ENCODE peak calls at places on chromosomes 5 and 9, in ten cellular contexts. S, P, O, G, F, H, V, B, Z and A are unnamed samples. For H3K36me3, the result is how much of the 10 kb centered on the place peaks cover.

GRCh38 chr5:114238771-114239313 is 123.0 kb upstream of the KCNN2 start:
- DNase-seq in S (no peak), P (no peak), O (no peak), G (no peak), F (no peak), H (no peak), V (no peak), B (peak), Z (no peak), A (no peak)

GRCh38 chr5:55231476-55232193 is 1.8 kb downstream of the CCNO start:
- DNase-seq in S (peak), P (no peak), O (peak), G (no peak), F (no peak), H (no peak), V (no peak), B (no peak), Z (no peak), A (peak)

GRCh38 chr9:114930063-114930812 is at the start of gene TNFSF8:
- DNase-seq in S (no peak), P (no peak), O (no peak), G (no peak), F (no peak), H (peak), V (no peak), B (no peak), Z (no peak), A (peak)

GRCh38 chr5:35853652-35854051 is 3.0 kb upstream of the IL7R start:
- DNase-seq in S (no peak), P (no peak), O (no peak), G (no peak), F (no peak), H (no peak), V (no peak), B (no peak), Z (no peak), A (peak)

GRCh38 chr9:91494751-91495150 is 71.1 kb upstream of the NFIL3 start:
- DNase-seq in S (no peak), P (no peak), O (no peak), G (no peak), F (no peak), H (no peak), V (no peak), B (no peak), Z (no peak), A (no peak)

GRCh38 chr5:181166812-181167733 is 19.7 kb downstream of the OR2V2 start:
- DNase-seq in S (no peak), P (no peak), O (no peak), G (no peak), F (no peak), H (no peak), V (no peak), B (no peak), Z (no peak), A (no peak)

GRCh38 chr9:121698627-121699270 is 47.3 kb downstream of the DAB2IP start:
- DNase-seq in S (no peak), P (no peak), O (peak), G (peak), F (no peak), H (no peak), V (no peak), B (no peak), Z (no peak), A (no peak)

GRCh38 chr9:83238871-83239624 is 176.1 kb upstream of the RASEF start:
- DNase-seq in S (no peak), P (no peak), O (no peak), G (no peak), F (no peak), H (no peak), V (no peak), B (no peak), Z (no peak), A (peak)

GRCh38 chr5:176132471-176133288 is 105.5 kb upstream of the SIMC1 start:
- DNase-seq in S (no peak), P (no peak), O (no peak), G (no peak), F (no peak), H (no peak), V (no peak), B (no peak), Z (no peak), A (no peak)

GRCh38 chr9:96048954-96049831 is 173.7 kb downstream of the ERCC6L2 start:
- DNase-seq in S (no peak), P (no peak), O (peak), G (peak), F (peak), H (peak), V (peak), B (no peak), Z (peak), A (no peak)

GRCh38 chr5:142661957-142662356 is 23.9 kb downstream of the FGF1 start:
- DNase-seq in S (no peak), P (no peak), O (no peak), G (no peak), F (no peak), H (no peak), V (no peak), B (no peak), Z (no peak), A (no peak)

GRCh38 chr5:107764976-107765684 is 94.4 kb upstream of the EFNA5 start:
- DNase-seq in S (no peak), P (no peak), O (no peak), G (no peak), F (no peak), H (no peak), V (no peak), B (no peak), Z (no peak), A (no peak)

GRCh38 chr5:177538876-177539275 is 15.5 kb downstream of the FAM193B start:
- DNase-seq in S (no peak), P (no peak), O (no peak), G (no peak), F (no peak), H (no peak), V (no peak), B (no peak), Z (no peak), A (no peak)

GRCh38 chr5:58077387-58077786 is 382.5 kb downstream of the PLK2 start:
- DNase-seq in S (no peak), P (no peak), O (no peak), G (no peak), F (no peak), H (no peak), V (no peak), B (no peak), Z (peak), A (no peak)

GRCh38 chr5:10990626-10991025 is 229.6 kb upstream of the DAP start:
- DNase-seq in S (no peak), P (no peak), O (no peak), G (no peak), F (no peak), H (no peak), V (no peak), B (no peak), Z (no peak), A (no peak)

GRCh38 chr5:127307868-127308267 is 17.3 kb downstream of the MEGF10 start:
- DNase-seq in S (no peak), P (no peak), O (no peak), G (no peak), F (no peak), H (no peak), V (no peak), B (no peak), Z (no peak), A (no peak)

GRCh38 chr9:32294051-32294600 is 90.3 kb upstream of the ACO1 start:
- DNase-seq in S (no peak), P (no peak), O (no peak), G (no peak), F (no peak), H (no peak), V (no peak), B (no peak), Z (no peak), A (no peak)

GRCh38 chr9:93119953-93120845 is 13.9 kb downstream of the NINJ1 start:
- DNase-seq in S (peak), P (peak), O (peak), G (peak), F (peak), H (peak), V (peak), B (peak), Z (peak), A (peak)

GRCh38 chr5:142475102-142475501 is 150.3 kb upstream of the SPRY4 start:
- DNase-seq in S (no peak), P (no peak), O (no peak), G (no peak), F (no peak), H (no peak), V (no peak), B (no peak), Z (no peak), A (no peak)

GRCh38 chr9:87592554-87593394 is 95.1 kb downstream of the DAPK1 start:
- DNase-seq in S (no peak), P (no peak), O (peak), G (peak), F (no peak), H (peak), V (peak), B (peak), Z (no peak), A (peak)

GRCh38 chr9:132769895-132770774 is 99.9 kb downstream of the GTF3C4 start:
- DNase-seq in S (peak), P (no peak), O (peak), G (peak), F (peak), H (peak), V (peak), B (peak), Z (peak), A (peak)

GRCh38 chr5:133552925-133553525 is 59.3 kb downstream of the FSTL4 start:
- DNase-seq in S (peak), P (no peak), O (peak), G (no peak), F (no peak), H (peak), V (peak), B (peak), Z (peak), A (peak)

GRCh38 chr9:127796225-127796813 is 6.4 kb upstream of the FPGS start:
- DNase-seq in S (no peak), P (no peak), O (peak), G (peak), F (no peak), H (peak), V (peak), B (peak), Z (no peak), A (no peak)

GRCh38 chr9:127792417-127793031 is 6.7 kb downstream of the CDK9 start:
- DNase-seq in S (no peak), P (no peak), O (no peak), G (no peak), F (no peak), H (no peak), V (no peak), B (no peak), Z (no peak), A (no peak)

GRCh38 chr9:127796899-127797370 is 5.7 kb upstream of the FPGS start:
- DNase-seq in S (peak), P (no peak), O (no peak), G (no peak), F (no peak), H (no peak), V (no peak), B (peak), Z (no peak), A (no peak)

GRCh38 chr9:127793093-127793708 is 7.4 kb downstream of the CDK9 start:
- DNase-seq in S (peak), P (no peak), O (peak), G (no peak), F (no peak), H (no peak), V (no peak), B (peak), Z (no peak), A (no peak)

DNA sequence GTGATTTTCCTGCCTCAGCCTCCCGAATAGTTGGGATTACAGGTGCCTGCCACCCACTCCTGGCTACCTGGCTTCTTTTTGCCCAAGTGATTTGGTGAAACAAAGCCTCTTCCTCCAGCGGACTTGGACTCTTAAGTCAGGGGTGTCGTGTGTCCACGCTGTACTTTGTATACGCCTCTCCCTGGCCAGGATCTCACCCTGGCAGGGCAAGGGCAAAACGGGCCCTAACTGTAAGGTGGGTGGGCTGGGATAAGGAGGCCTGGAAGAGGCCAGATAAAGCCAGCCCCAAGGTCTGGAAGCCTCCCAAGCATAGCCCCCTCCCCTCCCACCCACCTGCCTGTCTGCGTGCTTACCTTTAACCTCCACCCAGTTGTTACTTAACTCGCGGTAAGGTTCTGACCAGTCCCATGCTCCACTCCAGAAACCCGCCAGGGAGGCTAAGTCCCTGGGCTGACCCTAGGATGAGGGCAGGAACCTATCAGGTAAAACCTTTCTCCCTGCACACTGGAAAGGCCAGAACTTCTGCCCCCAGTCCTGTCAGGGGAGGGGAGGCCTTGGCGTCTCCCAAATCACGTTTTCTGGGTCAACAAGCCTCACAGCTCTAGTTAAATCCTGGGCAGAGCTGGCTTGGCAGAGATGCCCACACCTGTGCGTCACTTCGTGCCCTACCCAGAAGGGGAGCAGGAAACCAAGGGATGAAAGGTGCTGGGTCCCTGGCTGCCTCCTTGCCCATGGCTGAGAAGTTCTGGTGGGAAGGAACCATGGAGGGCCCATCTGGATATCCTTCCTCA is 8.4 kb downstream of the CDK9 start:
- DNase-seq in S (no peak), P (no peak), O (peak), G (no peak), F (no peak), H (peak), V (no peak), B (no peak), Z (peak), A (no peak)
- TF ChIP-seq POLR2A in S (no peak), P (no peak), O (no peak), G (no peak), F (no peak), H (peak), V (no peak), B (no peak), Z (no peak), A (no peak)

GRCh38 chr5:17305964-17306725 is 88.7 kb downstream of the BASP1 start:
- DNase-seq in S (peak), P (no peak), O (peak), G (peak), F (no peak), H (no peak), V (no peak), B (peak), Z (peak), A (peak)

GRCh38 chr5:17308326-17309065 is 91.1 kb downstream of the BASP1 start:
- DNase-seq in S (no peak), P (no peak), O (no peak), G (no peak), F (no peak), H (no peak), V (no peak), B (no peak), Z (no peak), A (no peak)

GRCh38 chr5:17304282-17304681 is 86.9 kb downstream of the BASP1 start:
- DNase-seq in S (no peak), P (no peak), O (no peak), G (no peak), F (no peak), H (no peak), V (no peak), B (peak), Z (no peak), A (no peak)

GRCh38 chr5:17305024-17305423 is 87.6 kb downstream of the BASP1 start:
- DNase-seq in S (no peak), P (no peak), O (no peak), G (no peak), F (no peak), H (no peak), V (no peak), B (peak), Z (no peak), A (no peak)

DNA sequence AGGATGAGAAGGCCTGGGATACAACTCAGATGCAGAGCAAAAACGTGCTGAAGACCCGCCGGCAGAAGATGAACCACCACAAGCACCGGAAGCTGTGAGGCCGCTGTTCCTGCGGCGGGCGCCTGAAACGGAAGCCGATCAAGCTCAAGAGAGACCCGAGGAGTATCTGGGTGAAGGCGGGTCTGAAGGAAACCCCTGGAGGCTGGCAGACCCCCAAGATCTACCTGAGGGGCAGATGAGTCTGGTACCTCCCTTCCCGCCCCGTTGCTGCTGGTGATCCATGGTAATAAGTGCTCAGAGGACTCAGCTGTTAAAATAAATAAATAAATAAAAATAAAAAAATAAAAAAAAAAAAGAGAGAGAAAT is 89.3 kb downstream of the BASP1 start:
- DNase-seq in S (no peak), P (no peak), O (no peak), G (no peak), F (no peak), H (no peak), V (no peak), B (no peak), Z (peak), A (no peak)
- H3K36me3 ChIP-seq in S (under half), P (under half), O (under half), G (under half), F (under half), H (under half), V (under half), B (under half), Z (under half), A (under half)

DNA sequence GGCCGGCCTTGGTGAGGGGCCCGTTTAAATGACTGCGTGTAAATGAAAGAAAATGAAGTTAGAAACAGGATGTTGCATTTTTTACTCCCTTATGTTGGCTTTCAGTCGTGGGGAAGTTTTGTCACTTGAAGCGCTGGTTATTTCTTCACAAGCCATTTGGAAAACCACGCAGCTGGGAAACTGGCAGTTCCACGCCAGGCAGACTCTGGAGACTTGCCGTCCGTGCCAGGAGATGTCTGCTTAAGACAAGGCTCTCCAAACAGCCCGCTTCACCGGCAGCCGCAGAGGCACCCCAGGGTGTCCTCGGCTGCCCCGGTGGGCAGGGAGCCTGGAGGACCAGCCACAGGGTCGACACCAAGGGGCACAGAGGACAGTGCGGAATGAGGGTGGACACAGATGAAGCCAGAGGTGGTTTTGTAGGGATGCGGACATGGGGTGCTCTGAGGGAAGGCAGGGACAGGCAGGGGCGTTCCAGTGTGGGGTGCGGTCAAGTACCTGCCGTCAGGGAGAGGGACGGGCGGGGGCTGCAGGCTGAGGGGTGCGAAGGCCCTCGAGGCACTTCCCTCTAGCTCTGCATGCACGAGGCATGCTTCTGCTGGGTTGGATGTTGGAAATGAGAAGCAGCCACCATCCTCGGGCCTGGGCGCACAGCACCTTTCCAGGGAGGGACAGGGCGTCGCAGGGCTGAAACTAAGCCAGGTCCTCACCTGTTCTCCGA is 11.1 kb upstream of the AJM1 start:
- DNase-seq in S (no peak), P (no peak), O (peak), G (no peak), F (no peak), H (no peak), V (no peak), B (no peak), Z (no peak), A (no peak)
- TF ChIP-seq POLR2A in S (no peak), P (no peak), O (no peak), G (no peak), F (no peak), H (no peak), V (no peak), B (no peak), Z (no peak), A (no peak)

DNA sequence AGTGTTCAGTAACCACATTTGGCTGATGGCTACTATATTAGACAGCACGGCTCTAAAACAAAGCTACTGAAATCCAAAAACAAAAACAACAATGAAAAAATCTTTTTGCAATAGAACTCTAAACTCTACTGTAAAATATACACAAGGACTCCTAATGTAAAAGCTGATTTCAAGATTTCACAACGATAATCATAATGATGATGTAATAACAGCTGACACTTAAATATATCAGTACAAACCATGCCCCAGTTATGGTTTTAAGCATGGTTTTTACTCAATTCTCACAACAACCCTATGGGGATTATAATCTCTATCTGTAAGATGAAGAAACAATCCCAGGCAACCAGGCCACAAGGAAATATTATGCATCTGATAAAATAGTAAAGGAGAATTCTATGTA is 3.3 kb downstream of the ZNF300 start:
- DNase-seq in S (no peak), P (no peak), O (no peak), G (no peak), F (no peak), H (no peak), V (no peak), B (no peak), Z (no peak), A (no peak)
- H3K36me3 ChIP-seq in S (under half), P (under half), O (under half), G (under half), F (under half), H (under half), V (half or more), B (under half), Z (under half), A (under half)

GRCh38 chr5:19193631-19194030 is 794.4 kb downstream of the CDH18 start:
- DNase-seq in S (no peak), P (no peak), O (no peak), G (no peak), F (no peak), H (no peak), V (no peak), B (no peak), Z (no peak), A (no peak)
- TF ChIP-seq POLR2A in S (no peak), P (no peak), O (no peak), G (no peak), F (no peak), H (no peak), V (no peak), B (no peak), Z (no peak), A (no peak)

DNA sequence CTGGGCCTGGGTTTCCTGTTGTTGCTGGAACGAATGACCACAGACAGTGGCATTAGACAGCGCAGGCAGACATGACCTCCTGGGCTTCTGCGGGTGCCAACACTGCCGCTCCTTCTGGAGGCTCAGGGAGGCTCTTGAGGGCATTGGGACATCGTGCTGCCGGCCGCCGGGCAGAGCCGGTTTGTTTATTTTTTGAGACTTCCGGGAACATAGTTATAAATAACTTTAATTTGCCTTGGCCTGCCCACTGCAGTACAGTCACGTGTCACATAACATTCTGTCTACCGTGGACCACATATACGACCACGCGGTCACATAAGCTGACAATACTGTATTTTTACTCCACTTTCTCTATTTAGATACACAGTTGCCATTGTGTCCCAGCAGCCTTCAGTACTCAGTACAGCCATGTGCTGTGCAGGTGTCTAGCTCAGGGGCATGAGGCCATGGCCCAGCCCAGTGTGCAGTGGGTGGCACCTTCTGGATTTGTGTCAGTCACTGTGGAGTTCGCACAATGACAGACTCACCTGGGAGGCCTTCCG is 8.2 kb upstream of the TOR4A start:
- DNase-seq in S (peak), P (no peak), O (peak), G (no peak), F (peak), H (peak), V (peak), B (peak), Z (peak), A (peak)
- H3K36me3 ChIP-seq in S (under half), P (under half), O (under half), G (under half), F (under half), H (under half), V (half or more), B (half or more), Z (under half), A (under half)

GRCh38 chr9:29212590-29213373 is 1639.5 kb upstream of the C9orf72 start:
- DNase-seq in S (no peak), P (no peak), O (peak), G (peak), F (no peak), H (no peak), V (no peak), B (no peak), Z (no peak), A (no peak)
- TF ChIP-seq POLR2A in S (no peak), P (no peak), O (no peak), G (no peak), F (no peak), H (no peak), V (no peak), B (no peak), Z (no peak), A (no peak)

GRCh38 chr9:37410969-37411785 is 11.3 kb upstream of the GRHPR start:
- DNase-seq in S (no peak), P (no peak), O (no peak), G (no peak), F (no peak), H (no peak), V (no peak), B (peak), Z (no peak), A (no peak)
- H3K36me3 ChIP-seq in S (under half), P (under half), O (under half), G (under half), F (under half), H (under half), V (under half), B (under half), Z (under half), A (under half)